ENCODE peak calls at places on chromosomes 1 and 21, in ten cellular contexts. N, I, R, T, C, G, B, F, V and P are unnamed samples.

GRCh38 chr21:45525910-45526306 is 16.3 kb downstream of the SLC19A1 start:
- DNase-seq in G (no peak), F (no peak), V (no peak), T (no peak), R (no peak), C (no peak), I (no peak), N (no peak), B (no peak), P (no peak)

GRCh38 chr1:84712288-84712874 is 22.1 kb upstream of the SSX2IP start:
- DNase-seq in F (no peak), I (no peak), G (no peak), N (no peak), B (no peak), R (no peak), T (no peak), V (no peak), C (peak), P (no peak)

GRCh38 chr1:185965870-185966269 is 231.7 kb downstream of the HMCN1 start:
- DNase-seq in G (no peak), N (peak), V (no peak), F (no peak), B (no peak), I (no peak), C (no peak), R (no peak), T (no peak), P (no peak)

GRCh38 chr1:43440358-43440757 is 13.4 kb downstream of the HYI start:
- DNase-seq in G (no peak), R (peak), T (no peak), C (no peak), F (no peak), B (no peak), I (no peak), V (no peak), N (no peak), P (no peak)

GRCh38 chr1:212650228-212650627 is 41.7 kb downstream of the ATF3 start:
- DNase-seq in V (no peak), N (no peak), T (no peak), R (no peak), B (no peak), F (no peak), C (no peak), G (no peak), I (no peak), P (no peak)

GRCh38 chr1:200172311-200172710 is 144.8 kb downstream of the NR5A2 start:
- DNase-seq in V (peak), R (no peak), F (no peak), C (peak), I (peak), N (peak), T (no peak), G (no peak), B (no peak), P (no peak)

GRCh38 chr21:45747802-45748445 is 104.4 kb downstream of the PCBP3 start:
- DNase-seq in I (peak), R (peak), N (peak), B (no peak), G (peak), T (no peak), V (peak), F (peak), C (peak), P (no peak)

GRCh38 chr1:230104395-230105244 is 37.6 kb downstream of the GALNT2 start:
- DNase-seq in I (peak), N (peak), B (peak), V (peak), F (peak), T (peak), G (peak), R (peak), C (peak), P (peak)

GRCh38 chr1:93349231-93350135 is 3.8 kb downstream of the DR1 start:
- DNase-seq in F (no peak), N (no peak), I (no peak), C (peak), R (no peak), B (no peak), V (no peak), T (no peak), G (no peak), P (no peak)

GRCh38 chr1:41500378-41500777 is 15.9 kb upstream of the EDN2 start:
- DNase-seq in B (no peak), V (peak), I (no peak), T (no peak), R (no peak), G (no peak), F (no peak), N (no peak), C (no peak), P (no peak)

GRCh38 chr1:245156736-245157505 is 2.1 kb downstream of the KIF26B start:
- DNase-seq in C (peak), V (no peak), T (no peak), R (peak), G (no peak), I (no peak), N (no peak), B (no peak), F (no peak), P (no peak)

GRCh38 chr1:32890516-32891240 is 4.4 kb downstream of the HPCA start:
- DNase-seq in N (no peak), R (no peak), I (no peak), B (no peak), F (no peak), C (no peak), V (no peak), G (no peak), T (no peak), P (no peak)

GRCh38 chr1:181139631-181140051 is 51.1 kb downstream of the IER5 start:
- DNase-seq in T (no peak), B (no peak), G (no peak), V (peak), I (peak), N (no peak), F (no peak), R (no peak), C (peak), P (no peak)

GRCh38 chr1:90925928-90926869 is 95.6 kb downstream of the ZNF644 start:
- DNase-seq in T (no peak), I (peak), R (no peak), F (no peak), B (no peak), N (peak), V (peak), G (no peak), C (peak), P (peak)

GRCh38 chr1:183022202-183023145 is 746 bp upstream of the LAMC1 start:
- DNase-seq in G (peak), C (peak), B (no peak), T (no peak), N (peak), F (peak), I (peak), V (peak), R (peak), P (peak)

GRCh38 chr1:222928212-222928611 is 113.4 kb downstream of the DISP1 start:
- DNase-seq in F (peak), G (peak), T (no peak), R (no peak), I (no peak), C (peak), B (no peak), N (no peak), V (no peak), P (no peak)

GRCh38 chr1:76073471-76073870 is 1.1 kb upstream of the ST6GALNAC3 start:
- DNase-seq in N (peak), G (no peak), I (peak), C (peak), T (no peak), R (no peak), F (no peak), V (peak), B (no peak), P (peak)

GRCh38 chr1:47443530-47444316 is 5.9 kb downstream of the FOXD2 start:
- DNase-seq in T (no peak), V (no peak), G (no peak), R (no peak), I (no peak), N (no peak), F (no peak), B (no peak), C (no peak), P (no peak)

GRCh38 chr1:57637155-57637554 is 213.3 kb upstream of the DAB1 start:
- DNase-seq in R (no peak), F (no peak), N (peak), G (no peak), I (peak), T (no peak), V (peak), C (peak), B (no peak), P (no peak)

GRCh38 chr1:171252482-171252881 is 4.2 kb downstream of the FMO1 start:
- DNase-seq in V (no peak), G (no peak), R (no peak), T (peak), N (no peak), C (no peak), F (no peak), I (no peak), B (no peak), P (no peak)

GRCh38 chr1:151611832-151612505 is at the start of gene SNX27:
- DNase-seq in G (peak), N (peak), R (peak), C (peak), V (peak), B (peak), I (peak), T (peak), F (peak), P (peak)

GRCh38 chr1:231387770-231388669 is 34.1 kb downstream of the EGLN1 start:
- DNase-seq in R (no peak), N (no peak), F (no peak), C (no peak), B (no peak), I (no peak), V (peak), G (no peak), T (no peak), P (no peak)

GRCh38 chr1:35557611-35558373 is at the start of gene NCDN:
- DNase-seq in G (peak), T (peak), C (peak), I (peak), F (peak), B (peak), R (peak), V (peak), N (peak), P (peak)

GRCh38 chr1:38005195-38006007 is at the start of gene FHL3:
- DNase-seq in B (peak), F (no peak), N (no peak), C (peak), G (no peak), R (peak), V (peak), T (no peak), I (no peak), P (no peak)

GRCh38 chr1:160284220-160284781 is 632 bp downstream of the PEX19 start:
- DNase-seq in C (peak), G (no peak), N (peak), I (peak), B (peak), R (no peak), V (peak), T (no peak), F (no peak), P (no peak)